ENCODE peak calls at places on chromosomes 7 and 10, in nine cellular contexts. H is heart right ventricle, C is GM23248, L is WERI-Rb-1, J is lung, P is astrocyte, O is pancreas, N is A673, F is body of pancreas. M is an unnamed sample. For H3K27me3, the result is how much of the 10 kb centered on the place peaks cover.

GRCh38 chr7:103705542-103705941 is 259.5 kb upstream of the SLC26A5 start:
- DNase-seq in H (no peak), C (no peak), L (no peak), J (no peak), P (no peak), O (no peak), N (no peak), F (no peak), M (no peak)

GRCh38 chr7:30843741-30844482 is 67.7 kb upstream of the AQP1 start:
- DNase-seq in H (no peak), C (no peak), L (no peak), J (no peak), P (no peak), O (no peak), N (no peak), F (no peak), M (peak)

GRCh38 chr7:13850185-13850752 is 139.2 kb downstream of the ETV1 start:
- DNase-seq in H (no peak), C (peak), L (no peak), J (no peak), P (peak), O (no peak), N (peak), F (peak), M (no peak)

GRCh38 chr10:2137549-2138174 is 400.3 kb upstream of the ADARB2 start:
- DNase-seq in H (no peak), C (no peak), L (peak), J (no peak), P (no peak), O (no peak), N (peak), F (no peak), M (no peak)

GRCh38 chr7:30032310-30033125 is 4.3 kb downstream of the PLEKHA8 start:
- DNase-seq in H (no peak), C (peak), L (no peak), J (no peak), P (peak), O (no peak), N (no peak), F (no peak), M (no peak)

GRCh38 chr10:79054203-79055099 is 14.3 kb upstream of the ZMIZ1 start:
- DNase-seq in H (no peak), C (no peak), L (no peak), J (no peak), P (no peak), O (peak), N (no peak), F (peak), M (peak)

GRCh38 chr10:116671274-116671926 is 50.6 kb downstream of the PNLIPRP2 start:
- DNase-seq in H (no peak), C (peak), L (no peak), J (no peak), P (peak), O (no peak), N (no peak), F (no peak), M (no peak)

GRCh38 chr10:14476641-14477407 is 146.1 kb upstream of the FRMD4A start:
- DNase-seq in H (no peak), C (peak), L (no peak), J (no peak), P (peak), O (no peak), N (peak), F (no peak), M (no peak)

GRCh38 chr10:121187375-121187774 is 336.2 kb downstream of the WDR11 start:
- DNase-seq in H (no peak), C (no peak), L (no peak), J (no peak), P (peak), O (no peak), N (no peak), F (no peak), M (no peak)

GRCh38 chr10:132942740-132943554 is 577 bp upstream of the CFAP46 start:
- DNase-seq in H (no peak), C (peak), L (no peak), J (no peak), P (no peak), O (no peak), N (no peak), F (no peak), M (no peak)

GRCh38 chr7:157150825-157151412 is 12.2 kb downstream of the UBE3C start:
- DNase-seq in H (peak), C (peak), L (peak), J (peak), P (peak), O (peak), N (no peak), F (peak), M (no peak)

GRCh38 chr7:137656227-137656849 is 190.4 kb downstream of the DGKI start:
- DNase-seq in H (peak), C (peak), L (peak), J (peak), P (peak), O (peak), N (peak), F (peak), M (peak)

GRCh38 chr10:4266387-4267083 is 481.5 kb upstream of the KLF6 start:
- DNase-seq in H (no peak), C (peak), L (no peak), J (no peak), P (peak), O (no peak), N (no peak), F (no peak), M (no peak)

GRCh38 chr10:66717221-66717981 is 208.4 kb upstream of the LRRTM3 start:
- DNase-seq in H (no peak), C (no peak), L (peak), J (no peak), P (no peak), O (no peak), N (no peak), F (no peak), M (no peak)

GRCh38 chr7:157612664-157613561 is 276.1 kb downstream of the DNAJB6 start:
- DNase-seq in H (no peak), C (no peak), L (no peak), J (no peak), P (no peak), O (no peak), N (peak), F (peak), M (peak)

GRCh38 chr7:70298780-70299446 is 700.6 kb downstream of the AUTS2 start:
- DNase-seq in H (no peak), C (no peak), L (no peak), J (no peak), P (no peak), O (no peak), N (no peak), F (no peak), M (no peak)

GRCh38 chr7:44262031-44262430 is 61.3 kb downstream of the YKT6 start:
- DNase-seq in H (no peak), C (no peak), L (no peak), J (no peak), P (no peak), O (no peak), N (no peak), F (no peak), M (no peak)

GRCh38 chr10:75910032-75910431 is 478.6 kb downstream of the LRMDA start:
- DNase-seq in H (no peak), C (peak), L (no peak), J (no peak), P (peak), O (no peak), N (peak), F (no peak), M (no peak)

GRCh38 chr10:84391326-84391725 is 62.9 kb downstream of the CCSER2 start:
- DNase-seq in H (no peak), C (no peak), L (no peak), J (no peak), P (peak), O (no peak), N (no peak), F (no peak), M (no peak)

GRCh38 chr10:43299579-43299978 is 32.7 kb upstream of the RASGEF1A start:
- DNase-seq in H (no peak), C (no peak), L (no peak), J (no peak), P (no peak), O (no peak), N (no peak), F (no peak), M (no peak)

GRCh38 chr7:101159696-101160674 is 5.4 kb downstream of the VGF start:
- DNase-seq in H (no peak), C (peak), L (no peak), J (no peak), P (no peak), O (no peak), N (no peak), F (no peak), M (no peak)

GRCh38 chr10:104331208-104331838 is 6.9 kb downstream of the ITPRIP start:
- DNase-seq in H (peak), C (peak), L (no peak), J (no peak), P (peak), O (no peak), N (peak), F (peak), M (peak)

GRCh38 chr7:30327813-30328212 is 43.4 kb downstream of the ZNRF2 start:
- DNase-seq in H (no peak), C (peak), L (no peak), J (no peak), P (peak), O (no peak), N (no peak), F (no peak), M (no peak)

GRCh38 chr10:110748970-110749369 is 104.8 kb downstream of the RBM20 start:
- DNase-seq in H (no peak), C (no peak), L (no peak), J (no peak), P (no peak), O (no peak), N (no peak), F (no peak), M (no peak)

GRCh38 chr10:117968354-117969182 is 78.2 kb downstream of the RAB11FIP2 start:
- DNase-seq in H (no peak), C (peak), L (peak), J (no peak), P (no peak), O (no peak), N (no peak), F (no peak), M (no peak)

GRCh38 chr7:158573310-158573709 is 14.3 kb downstream of the PTPRN2 start:
- DNase-seq in H (no peak), C (no peak), L (no peak), J (no peak), P (no peak), O (no peak), N (no peak), F (no peak), M (peak)

GRCh38 chr7:129356176-129356575 is 78.1 kb upstream of the STRIP2 start:
- DNase-seq in H (no peak), C (no peak), L (no peak), J (no peak), P (no peak), O (no peak), N (no peak), F (no peak), M (no peak)

GRCh38 chr7:128215739-128216138 is 25.3 kb upstream of the LEP start:
- DNase-seq in H (peak), C (peak), L (no peak), J (no peak), P (peak), O (no peak), N (no peak), F (no peak), M (no peak)

GRCh38 chr10:48554668-48555067 is 50.2 kb downstream of the ARHGAP22 start:
- DNase-seq in H (no peak), C (peak), L (no peak), J (no peak), P (no peak), O (no peak), N (no peak), F (no peak), M (no peak)

GRCh38 chr10:113126506-113127192 is 176.6 kb downstream of the TCF7L2 start:
- DNase-seq in H (peak), C (peak), L (peak), J (peak), P (peak), O (peak), N (peak), F (peak), M (peak)

GRCh38 chr7:111357691-111358090 is 204.6 kb downstream of the IMMP2L start:
- DNase-seq in H (no peak), C (peak), L (no peak), J (no peak), P (peak), O (no peak), N (peak), F (no peak), M (no peak)

GRCh38 chr10:75466886-75467285 is 35.5 kb downstream of the LRMDA start:
- DNase-seq in H (no peak), C (peak), L (no peak), J (no peak), P (peak), O (no peak), N (no peak), F (no peak), M (no peak)

GRCh38 chr7:27933691-27934565 is 194.0 kb downstream of the TAX1BP1 start:
- DNase-seq in H (no peak), C (peak), L (no peak), J (no peak), P (peak), O (no peak), N (peak), F (no peak), M (no peak)

GRCh38 chr7:99672571-99672970 is 7.2 kb downstream of the CYP3A5 start:
- DNase-seq in H (no peak), C (no peak), L (no peak), J (no peak), P (no peak), O (no peak), N (no peak), F (no peak), M (no peak)

GRCh38 chr10:119379466-119380071 is 162.9 kb downstream of the RGS10 start:
- DNase-seq in H (no peak), C (no peak), L (no peak), J (no peak), P (no peak), O (no peak), N (no peak), F (no peak), M (peak)

GRCh38 chr10:13165177-13165576 is 3.8 kb downstream of the MCM10 start:
- DNase-seq in H (no peak), C (no peak), L (no peak), J (no peak), P (peak), O (no peak), N (no peak), F (no peak), M (no peak)

GRCh38 chr10:5862360-5862929 is 27.2 kb downstream of the ANKRD16 start:
- DNase-seq in H (no peak), C (no peak), L (no peak), J (no peak), P (no peak), O (no peak), N (no peak), F (no peak), M (no peak)

GRCh38 chr7:20794676-20795075 is 8.0 kb upstream of the SP8 start:
- DNase-seq in H (no peak), C (no peak), L (no peak), J (no peak), P (no peak), O (no peak), N (no peak), F (no peak), M (no peak)
- H3K27me3 ChIP-seq in H (half or more), C (half or more), L (half or more), J (under half), P (half or more), O (under half), N (half or more), F (under half), M (half or more)

GRCh38 chr10:96718304-96718990 is 1.9 kb downstream of the PIK3AP1 start:
- DNase-seq in H (no peak), C (no peak), L (no peak), J (no peak), P (no peak), O (no peak), N (no peak), F (peak), M (no peak)

GRCh38 chr10:96714031-96714590 is 6.2 kb downstream of the PIK3AP1 start:
- DNase-seq in H (no peak), C (peak), L (no peak), J (no peak), P (peak), O (no peak), N (no peak), F (no peak), M (no peak)

GRCh38 chr10:96719205-96719604 is 1.1 kb downstream of the PIK3AP1 start:
- DNase-seq in H (no peak), C (no peak), L (no peak), J (no peak), P (no peak), O (no peak), N (no peak), F (peak), M (no peak)

GRCh38 chr10:96714856-96715255 is 5.5 kb downstream of the PIK3AP1 start:
- DNase-seq in H (no peak), C (no peak), L (no peak), J (no peak), P (no peak), O (no peak), N (no peak), F (no peak), M (no peak)

GRCh38 chr10:96716396-96716795 is 3.9 kb downstream of the PIK3AP1 start:
- DNase-seq in H (no peak), C (no peak), L (no peak), J (no peak), P (no peak), O (no peak), N (no peak), F (no peak), M (no peak)
- H3K4me3 ChIP-seq in H (no peak), C (no peak), L (no peak), J (no peak), P (no peak), O (no peak), N (no peak), F (no peak), M (peak)

DNA sequence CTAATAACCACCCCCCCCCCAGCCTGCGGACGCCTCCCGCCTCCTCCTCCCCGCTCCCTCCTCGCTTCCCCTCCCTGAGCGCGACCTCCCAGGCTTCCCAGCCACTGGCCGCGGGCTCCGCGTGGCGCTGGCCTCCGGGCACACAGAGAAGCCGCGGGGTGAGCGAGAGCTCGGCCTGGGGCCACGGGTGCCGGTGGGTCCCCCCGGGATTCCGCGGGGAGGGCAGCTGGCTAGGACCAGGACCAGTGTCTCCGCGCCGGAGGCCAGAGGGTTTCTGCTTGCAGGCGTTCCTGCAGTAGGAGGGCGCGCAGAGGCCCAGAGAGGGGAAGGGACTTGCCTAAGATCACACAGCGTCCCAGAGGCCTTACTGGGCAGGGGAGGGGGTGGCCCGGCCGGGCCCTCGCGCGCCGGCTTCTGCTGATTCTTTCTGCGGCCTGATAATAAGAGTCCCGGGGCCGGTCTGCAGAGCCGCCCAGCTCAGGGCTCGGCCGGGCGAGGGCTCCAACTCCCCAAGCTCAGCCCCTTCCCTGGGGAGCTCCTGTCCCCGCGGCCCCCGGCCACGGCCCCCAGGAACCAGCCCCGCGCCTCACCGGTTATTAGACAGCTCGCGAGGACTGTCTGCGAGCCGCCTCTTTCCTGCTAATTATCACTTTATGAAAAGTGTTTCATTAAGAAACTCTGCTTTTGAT is 10.1 kb downstream of the UNCX start:
- DNase-seq in H (no peak), C (no peak), L (no peak), J (no peak), P (no peak), O (no peak), N (no peak), F (no peak), M (no peak)
- H3K27me3 ChIP-seq in H (half or more), C (half or more), L (half or more), J (under half), P (half or more), O (under half), N (half or more), F (under half), M (half or more)

GRCh38 chr10:17238445-17239275 is 10.6 kb downstream of the VIM start:
- DNase-seq in H (no peak), C (peak), L (no peak), J (no peak), P (peak), O (no peak), N (no peak), F (no peak), M (no peak)
- H3K4me3 ChIP-seq in H (no peak), C (no peak), L (no peak), J (no peak), P (no peak), O (no peak), N (no peak), F (no peak), M (no peak)

GRCh38 chr7:150430465-150431085 is 19.9 kb upstream of the GIMAP8 start:
- DNase-seq in H (no peak), C (peak), L (no peak), J (no peak), P (no peak), O (no peak), N (no peak), F (no peak), M (no peak)

GRCh38 chr7:150431839-150432658 is 18.4 kb upstream of the GIMAP8 start:
- DNase-seq in H (no peak), C (no peak), L (no peak), J (peak), P (no peak), O (no peak), N (no peak), F (no peak), M (no peak)

GRCh38 chr7:150432915-150433892 is 17.2 kb upstream of the GIMAP8 start:
- DNase-seq in H (no peak), C (no peak), L (no peak), J (peak), P (no peak), O (no peak), N (no peak), F (no peak), M (no peak)

GRCh38 chr7:150428671-150429451 is 21.6 kb upstream of the GIMAP8 start:
- DNase-seq in H (no peak), C (peak), L (peak), J (no peak), P (peak), O (no peak), N (peak), F (peak), M (no peak)

GRCh38 chr7:150429699-150430098 is 20.7 kb upstream of the GIMAP8 start:
- DNase-seq in H (no peak), C (no peak), L (no peak), J (no peak), P (no peak), O (no peak), N (no peak), F (no peak), M (no peak)
- H3K27me3 ChIP-seq in H (under half), C (under half), L (under half), J (under half), P (under half), O (under half), N (under half), F (under half), M (under half)

M was measured in spleen.